ENCODE peak calls at places on chromosomes 4 and X, in six cellular contexts. One of them, this sample, is unnamed.

GRCh38 chrX:134849390-134849789 is 141.4 kb upstream of the SMIM10 start:
- DNase-seq in brain microvascular endothelial cell: peak; percentile 55
- DNase-seq in tibial nerve: no peak
- DNase-seq in kidney epithelial cell: no peak
- DNase-seq in IMR-90: peak; percentile 70
- DNase-seq in cardiac fibroblast: peak; percentile 31
- DNase-seq in this sample: no peak

GRCh38 chrX:121011254-121011653 is 25.7 kb upstream of the CT47A1 start:
- DNase-seq in brain microvascular endothelial cell: no peak
- DNase-seq in IMR-90: no peak
- DNase-seq in tibial nerve: no peak
- DNase-seq in cardiac fibroblast: no peak
- DNase-seq in kidney epithelial cell: no peak
- DNase-seq in this sample: no peak

GRCh38 chr4:87121332-87122065 is 98.9 kb downstream of the KLHL8 start:
- DNase-seq in kidney epithelial cell: no peak
- DNase-seq in IMR-90: peak; percentile 47
- DNase-seq in brain microvascular endothelial cell: no peak
- DNase-seq in cardiac fibroblast: peak; percentile 24
- DNase-seq in tibial nerve: no peak
- DNase-seq in this sample: no peak

GRCh38 chr4:159766241-159766640 is 663.4 kb downstream of the RAPGEF2 start:
- DNase-seq in brain microvascular endothelial cell: no peak
- DNase-seq in tibial nerve: no peak
- DNase-seq in IMR-90: no peak
- DNase-seq in kidney epithelial cell: no peak
- DNase-seq in cardiac fibroblast: no peak
- DNase-seq in this sample: no peak

GRCh38 chrX:149131780-149132179 is 373.3 kb downstream of the IDS start:
- DNase-seq in IMR-90: no peak
- DNase-seq in tibial nerve: no peak
- DNase-seq in kidney epithelial cell: peak; percentile 32
- DNase-seq in brain microvascular endothelial cell: peak; percentile 5
- DNase-seq in cardiac fibroblast: no peak
- DNase-seq in this sample: no peak

GRCh38 chr4:143406523-143406922 is 69.8 kb downstream of the GAB1 start:
- DNase-seq in IMR-90: no peak
- DNase-seq in brain microvascular endothelial cell: peak; percentile 11
- DNase-seq in cardiac fibroblast: peak; percentile 80
- DNase-seq in tibial nerve: peak; percentile 77
- DNase-seq in kidney epithelial cell: no peak
- DNase-seq in this sample: no peak

GRCh38 chr4:54844911-54845310 is 187.2 kb downstream of the KIT start:
- DNase-seq in tibial nerve: no peak
- DNase-seq in IMR-90: no peak
- DNase-seq in cardiac fibroblast: no peak
- DNase-seq in brain microvascular endothelial cell: no peak
- DNase-seq in kidney epithelial cell: no peak
- DNase-seq in this sample: no peak

GRCh38 chr4:74628808-74629616 is 165.3 kb downstream of the BTC start:
- DNase-seq in kidney epithelial cell: no peak
- DNase-seq in tibial nerve: no peak
- DNase-seq in cardiac fibroblast: no peak
- DNase-seq in IMR-90: peak; percentile 26
- DNase-seq in brain microvascular endothelial cell: no peak
- DNase-seq in this sample: no peak

GRCh38 chr4:80295331-80295730 is 28.9 kb downstream of the FGF5 start:
- DNase-seq in tibial nerve: no peak
- DNase-seq in brain microvascular endothelial cell: no peak
- DNase-seq in IMR-90: no peak
- DNase-seq in kidney epithelial cell: no peak
- DNase-seq in cardiac fibroblast: no peak
- DNase-seq in this sample: no peak

GRCh38 chr4:64230709-64231310 is 178.4 kb downstream of the TECRL start:
- DNase-seq in IMR-90: peak; percentile 4
- DNase-seq in tibial nerve: no peak
- DNase-seq in cardiac fibroblast: peak; percentile 13
- DNase-seq in brain microvascular endothelial cell: no peak
- DNase-seq in kidney epithelial cell: no peak
- DNase-seq in this sample: no peak

GRCh38 chrX:18351774-18352173 is 2.7 kb downstream of the SCML2 start:
- DNase-seq in cardiac fibroblast: no peak
- DNase-seq in tibial nerve: no peak
- DNase-seq in kidney epithelial cell: no peak
- DNase-seq in IMR-90: no peak
- DNase-seq in brain microvascular endothelial cell: no peak
- DNase-seq in this sample: no peak

GRCh38 chrX:125150231-125150630 is 169.4 kb upstream of the TEX13C start:
- DNase-seq in kidney epithelial cell: no peak
- DNase-seq in IMR-90: peak; percentile 0
- DNase-seq in cardiac fibroblast: no peak
- DNase-seq in tibial nerve: no peak
- DNase-seq in brain microvascular endothelial cell: peak; percentile 1
- DNase-seq in this sample: no peak

GRCh38 chrX:133921764-133922389 is 63.5 kb downstream of the GPC3 start:
- DNase-seq in IMR-90: peak; percentile 5
- DNase-seq in kidney epithelial cell: no peak
- DNase-seq in tibial nerve: peak; percentile 4
- DNase-seq in cardiac fibroblast: peak; percentile 26
- DNase-seq in brain microvascular endothelial cell: peak; percentile 17
- DNase-seq in this sample: no peak

GRCh38 chr4:20700007-20700761 is at the start of gene PACRGL:
- DNase-seq in IMR-90: peak; percentile 91
- DNase-seq in cardiac fibroblast: peak; percentile 95
- DNase-seq in brain microvascular endothelial cell: peak; percentile 93
- DNase-seq in kidney epithelial cell: peak; percentile 63
- DNase-seq in tibial nerve: peak; percentile 91
- DNase-seq in this sample: peak; percentile 51

GRCh38 chrX:139750390-139750789 is 42.4 kb upstream of the MCF2 start:
- DNase-seq in IMR-90: peak; percentile 2
- DNase-seq in kidney epithelial cell: no peak
- DNase-seq in brain microvascular endothelial cell: no peak
- DNase-seq in cardiac fibroblast: peak; percentile 3
- DNase-seq in tibial nerve: no peak
- DNase-seq in this sample: no peak

GRCh38 chr4:144734522-144734921 is 88.6 kb downstream of the HHIP start:
- DNase-seq in brain microvascular endothelial cell: no peak
- DNase-seq in tibial nerve: no peak
- DNase-seq in IMR-90: peak; percentile 72
- DNase-seq in cardiac fibroblast: peak; percentile 19
- DNase-seq in kidney epithelial cell: peak; percentile 60
- DNase-seq in this sample: no peak

GRCh38 chrX:27838176-27838575 is 30.4 kb downstream of the MAGEB10 start:
- DNase-seq in IMR-90: no peak
- DNase-seq in brain microvascular endothelial cell: no peak
- DNase-seq in kidney epithelial cell: no peak
- DNase-seq in cardiac fibroblast: no peak
- DNase-seq in tibial nerve: no peak
- DNase-seq in this sample: no peak

GRCh38 chrX:13540602-13541001 is 28.8 kb upstream of the EGFL6 start:
- DNase-seq in tibial nerve: no peak
- DNase-seq in kidney epithelial cell: no peak
- DNase-seq in IMR-90: no peak
- DNase-seq in cardiac fibroblast: no peak
- DNase-seq in brain microvascular endothelial cell: no peak
- DNase-seq in this sample: no peak

GRCh38 chrX:72142094-72142843 is 10.6 kb upstream of the RTL5 start:
- DNase-seq in IMR-90: no peak
- DNase-seq in brain microvascular endothelial cell: no peak
- DNase-seq in cardiac fibroblast: no peak
- DNase-seq in tibial nerve: no peak
- DNase-seq in kidney epithelial cell: no peak
- DNase-seq in this sample: no peak

GRCh38 chr4:152342293-152342692 is 193.6 kb downstream of the FBXW7 start:
- DNase-seq in brain microvascular endothelial cell: peak; percentile 52
- DNase-seq in kidney epithelial cell: peak; percentile 42
- DNase-seq in IMR-90: peak; percentile 72
- DNase-seq in tibial nerve: no peak
- DNase-seq in cardiac fibroblast: no peak
- DNase-seq in this sample: no peak

GRCh38 chr4:54228064-54228527 is 997 bp upstream of the PDGFRA start:
- DNase-seq in kidney epithelial cell: no peak
- DNase-seq in brain microvascular endothelial cell: peak; percentile 67
- DNase-seq in IMR-90: peak; percentile 82
- DNase-seq in cardiac fibroblast: peak; percentile 94
- DNase-seq in tibial nerve: peak; percentile 82
- DNase-seq in this sample: no peak

GRCh38 chr4:131566026-131566425 is 1583.1 kb upstream of the PCDH10 start:
- DNase-seq in kidney epithelial cell: no peak
- DNase-seq in IMR-90: no peak
- DNase-seq in tibial nerve: no peak
- DNase-seq in brain microvascular endothelial cell: no peak
- DNase-seq in cardiac fibroblast: no peak
- DNase-seq in this sample: no peak

GRCh38 chrX:21675931-21676330 is 17.8 kb upstream of the KLHL34 start:
- DNase-seq in cardiac fibroblast: no peak
- DNase-seq in brain microvascular endothelial cell: no peak
- DNase-seq in tibial nerve: no peak
- DNase-seq in kidney epithelial cell: no peak
- DNase-seq in IMR-90: no peak
- DNase-seq in this sample: no peak

GRCh38 chr4:139564502-139564901 is 8.5 kb upstream of the SETD7 start:
- DNase-seq in brain microvascular endothelial cell: no peak
- DNase-seq in cardiac fibroblast: no peak
- DNase-seq in IMR-90: no peak
- DNase-seq in kidney epithelial cell: no peak
- DNase-seq in tibial nerve: no peak
- DNase-seq in this sample: no peak

DNA sequence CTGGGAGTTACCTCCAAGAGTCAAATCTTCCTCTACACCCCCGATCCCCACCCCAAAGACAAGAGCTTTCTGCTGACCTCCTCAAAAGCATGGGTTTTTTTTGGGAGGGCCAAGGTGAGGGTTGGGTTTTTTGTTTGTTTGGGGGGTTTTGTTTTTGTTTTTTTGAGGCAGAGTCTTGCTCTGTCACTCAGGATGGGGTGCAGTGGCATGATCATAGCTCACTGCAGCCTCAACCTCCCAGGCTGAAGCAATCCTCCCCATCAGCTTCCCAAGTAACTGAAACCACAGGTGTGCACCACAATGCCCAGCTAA is 18.7 kb upstream of the WFS1 start:
- DNase-seq in cardiac fibroblast: no peak
- DNase-seq in brain microvascular endothelial cell: no peak
- DNase-seq in tibial nerve: no peak
- DNase-seq in kidney epithelial cell: no peak
- DNase-seq in IMR-90: no peak
- DNase-seq in this sample: no peak
- TF ChIP-seq CTCF in cardiac fibroblast: no peak
- TF ChIP-seq CTCF in brain microvascular endothelial cell: no peak
- TF ChIP-seq CTCF in tibial nerve: no peak
- TF ChIP-seq CTCF in kidney epithelial cell: no peak
- TF ChIP-seq CTCF in IMR-90: no peak
- TF ChIP-seq CTCF in this sample: no peak

GRCh38 chr4:52051213-52051614 is at the start of gene SPATA18:
- DNase-seq in IMR-90: no peak
- DNase-seq in brain microvascular endothelial cell: no peak
- DNase-seq in cardiac fibroblast: peak; percentile 15
- DNase-seq in tibial nerve: no peak
- DNase-seq in kidney epithelial cell: no peak
- DNase-seq in this sample: no peak

GRCh38 chr4:52051615-52052474 is 741 bp downstream of the SPATA18 start:
- DNase-seq in cardiac fibroblast: peak; percentile 88
- DNase-seq in IMR-90: peak; percentile 89
- DNase-seq in brain microvascular endothelial cell: peak; percentile 89
- DNase-seq in kidney epithelial cell: peak; percentile 76
- DNase-seq in tibial nerve: peak; percentile 25
- DNase-seq in this sample: peak; percentile 45

GRCh38 chr4:52052475-52052780 is 1.3 kb downstream of the SPATA18 start:
- DNase-seq in tibial nerve: no peak
- DNase-seq in kidney epithelial cell: no peak
- DNase-seq in IMR-90: peak; percentile 20
- DNase-seq in brain microvascular endothelial cell: no peak
- DNase-seq in cardiac fibroblast: peak; percentile 33
- DNase-seq in this sample: no peak

GRCh38 chr4:52057196-52057595 is 6.1 kb downstream of the SPATA18 start:
- DNase-seq in cardiac fibroblast: peak; percentile 6
- DNase-seq in brain microvascular endothelial cell: no peak
- DNase-seq in kidney epithelial cell: no peak
- DNase-seq in tibial nerve: no peak
- DNase-seq in IMR-90: no peak
- DNase-seq in this sample: no peak

GRCh38 chr4:52054254-52054653 is 3.1 kb downstream of the SPATA18 start:
- DNase-seq in kidney epithelial cell: no peak
- DNase-seq in cardiac fibroblast: no peak
- DNase-seq in brain microvascular endothelial cell: no peak
- DNase-seq in IMR-90: no peak
- DNase-seq in tibial nerve: no peak
- DNase-seq in this sample: no peak
- H3K4me3 ChIP-seq in kidney epithelial cell: no peak overlapping the region
- H3K4me3 ChIP-seq in cardiac fibroblast: no peak overlapping the region
- H3K4me3 ChIP-seq in brain microvascular endothelial cell: no peak overlapping the region
- H3K4me3 ChIP-seq in IMR-90: no peak overlapping the region
- H3K4me3 ChIP-seq in tibial nerve: no peak overlapping the region
- H3K4me3 ChIP-seq in this sample: no peak overlapping the region

GRCh38 chr4:138494931-138495330 is 252.8 kb upstream of the SLC7A11 start:
- DNase-seq in cardiac fibroblast: peak; percentile 49
- DNase-seq in IMR-90: peak; percentile 46
- DNase-seq in kidney epithelial cell: no peak
- DNase-seq in brain microvascular endothelial cell: peak; percentile 11
- DNase-seq in tibial nerve: no peak
- DNase-seq in this sample: no peak
- TF ChIP-seq CTCF in cardiac fibroblast: peak; percentile 19
- TF ChIP-seq CTCF in IMR-90: peak; percentile 44
- TF ChIP-seq CTCF in kidney epithelial cell: no peak
- TF ChIP-seq CTCF in brain microvascular endothelial cell: peak; percentile 35
- TF ChIP-seq CTCF in tibial nerve: no peak
- TF ChIP-seq CTCF in this sample: no peak

GRCh38 chr4:110680217-110680616 is 57.3 kb upstream of the PITX2 start:
- DNase-seq in brain microvascular endothelial cell: no peak
- DNase-seq in kidney epithelial cell: no peak
- DNase-seq in tibial nerve: no peak
- DNase-seq in cardiac fibroblast: no peak
- DNase-seq in IMR-90: no peak
- DNase-seq in this sample: no peak

GRCh38 chr4:110682311-110682710 is 59.4 kb upstream of the PITX2 start:
- DNase-seq in brain microvascular endothelial cell: no peak
- DNase-seq in IMR-90: no peak
- DNase-seq in tibial nerve: no peak
- DNase-seq in kidney epithelial cell: no peak
- DNase-seq in cardiac fibroblast: no peak
- DNase-seq in this sample: no peak

GRCh38 chr4:110681381-110681780 is 58.5 kb upstream of the PITX2 start:
- DNase-seq in brain microvascular endothelial cell: no peak
- DNase-seq in kidney epithelial cell: no peak
- DNase-seq in tibial nerve: no peak
- DNase-seq in cardiac fibroblast: peak; percentile 8
- DNase-seq in IMR-90: no peak
- DNase-seq in this sample: no peak

GRCh38 chr4:110678517-110678916 is 55.6 kb upstream of the PITX2 start:
- DNase-seq in tibial nerve: no peak
- DNase-seq in brain microvascular endothelial cell: no peak
- DNase-seq in IMR-90: no peak
- DNase-seq in cardiac fibroblast: no peak
- DNase-seq in kidney epithelial cell: no peak
- DNase-seq in this sample: no peak

DNA sequence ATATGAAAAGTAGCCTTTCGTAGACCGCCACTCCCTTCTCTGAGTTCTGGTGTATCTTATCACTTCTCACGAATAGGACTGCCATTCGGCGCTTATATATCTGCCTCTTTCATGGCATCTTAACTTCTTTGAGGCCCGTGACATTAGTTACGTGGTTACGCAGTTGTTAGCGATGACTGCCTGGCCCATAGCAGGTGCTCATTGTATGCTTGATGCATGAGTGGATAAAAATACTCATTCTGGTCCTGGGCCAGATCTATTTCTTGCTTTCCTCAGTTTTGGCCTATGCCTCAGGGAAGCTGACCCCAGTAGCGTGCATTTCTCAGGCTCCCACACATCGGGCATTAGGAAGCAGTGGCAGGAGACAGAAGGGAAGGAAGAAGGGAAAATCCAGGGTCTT is 60.7 kb upstream of the PITX2 start:
- DNase-seq in IMR-90: no peak
- DNase-seq in kidney epithelial cell: no peak
- DNase-seq in cardiac fibroblast: no peak
- DNase-seq in tibial nerve: no peak
- DNase-seq in brain microvascular endothelial cell: no peak
- DNase-seq in this sample: no peak
- H3K4me3 ChIP-seq in IMR-90: no peak overlapping the region
- H3K4me3 ChIP-seq in kidney epithelial cell: no peak overlapping the region
- H3K4me3 ChIP-seq in cardiac fibroblast: no peak overlapping the region
- H3K4me3 ChIP-seq in tibial nerve: no peak overlapping the region
- H3K4me3 ChIP-seq in brain microvascular endothelial cell: no peak overlapping the region
- H3K4me3 ChIP-seq in this sample: no peak overlapping the region